ENCODE peak calls at places on chromosome 10, in seven cellular contexts. One of them, this sample, is unnamed.

GRCh38 chr10:58280485-58280884 is 11.5 kb downstream of the CISD1 start:
- DNase-seq in hepatocyte: no peak
- DNase-seq in uterus: no peak
- DNase-seq in type B pancreatic cell: no peak
- DNase-seq in progenitor cell of endocrine pancreas: no peak
- DNase-seq in stomach: no peak
- DNase-seq in ovary: no peak
- DNase-seq in this sample: no peak

GRCh38 chr10:71770255-71770654 is 3.1 kb downstream of the VSIR start:
- DNase-seq in progenitor cell of endocrine pancreas: no peak
- DNase-seq in stomach: no peak
- DNase-seq in uterus: no peak
- DNase-seq in hepatocyte: no peak
- DNase-seq in ovary: peak; percentile 45
- DNase-seq in type B pancreatic cell: no peak
- DNase-seq in this sample: no peak

GRCh38 chr10:67788028-67788886 is 49.7 kb downstream of the DNAJC12 start:
- DNase-seq in uterus: no peak
- DNase-seq in hepatocyte: peak; percentile 63
- DNase-seq in stomach: peak; percentile 74
- DNase-seq in progenitor cell of endocrine pancreas: peak; percentile 17
- DNase-seq in type B pancreatic cell: no peak
- DNase-seq in ovary: no peak
- DNase-seq in this sample: peak; percentile 77

GRCh38 chr10:24904830-24905229 is 47.6 kb downstream of the PRTFDC1 start:
- DNase-seq in type B pancreatic cell: no peak
- DNase-seq in ovary: no peak
- DNase-seq in progenitor cell of endocrine pancreas: no peak
- DNase-seq in stomach: no peak
- DNase-seq in uterus: no peak
- DNase-seq in hepatocyte: no peak
- DNase-seq in this sample: no peak

GRCh38 chr10:32189400-32190084 is 133.3 kb upstream of the KIF5B start:
- DNase-seq in type B pancreatic cell: no peak
- DNase-seq in stomach: no peak
- DNase-seq in hepatocyte: peak; percentile 57
- DNase-seq in uterus: no peak
- DNase-seq in ovary: no peak
- DNase-seq in progenitor cell of endocrine pancreas: peak; percentile 12
- DNase-seq in this sample: no peak

GRCh38 chr10:15483215-15483970 is 112.3 kb upstream of the FAM171A1 start:
- DNase-seq in ovary: no peak
- DNase-seq in uterus: no peak
- DNase-seq in stomach: no peak
- DNase-seq in type B pancreatic cell: no peak
- DNase-seq in progenitor cell of endocrine pancreas: no peak
- DNase-seq in hepatocyte: no peak
- DNase-seq in this sample: no peak

GRCh38 chr10:61447127-61447526 is 6.1 kb downstream of the TMEM26 start:
- DNase-seq in progenitor cell of endocrine pancreas: no peak
- DNase-seq in stomach: no peak
- DNase-seq in ovary: no peak
- DNase-seq in hepatocyte: no peak
- DNase-seq in type B pancreatic cell: no peak
- DNase-seq in uterus: no peak
- DNase-seq in this sample: no peak

GRCh38 chr10:111835562-111835961 is 348.0 kb downstream of the GPAM start:
- DNase-seq in uterus: no peak
- DNase-seq in type B pancreatic cell: no peak
- DNase-seq in hepatocyte: no peak
- DNase-seq in stomach: no peak
- DNase-seq in progenitor cell of endocrine pancreas: no peak
- DNase-seq in ovary: no peak
- DNase-seq in this sample: no peak

GRCh38 chr10:77328272-77328816 is 309.3 kb downstream of the KCNMA1 start:
- DNase-seq in ovary: no peak
- DNase-seq in type B pancreatic cell: no peak
- DNase-seq in uterus: no peak
- DNase-seq in stomach: peak; percentile 28
- DNase-seq in hepatocyte: peak; percentile 74
- DNase-seq in progenitor cell of endocrine pancreas: peak; percentile 57
- DNase-seq in this sample: no peak

GRCh38 chr10:5890519-5890878 is 456 bp downstream of the FBH1 start:
- DNase-seq in progenitor cell of endocrine pancreas: no peak
- DNase-seq in stomach: no peak
- DNase-seq in ovary: no peak
- DNase-seq in hepatocyte: peak; percentile 48
- DNase-seq in type B pancreatic cell: no peak
- DNase-seq in uterus: no peak
- DNase-seq in this sample: no peak

GRCh38 chr10:2731940-2732339 is 335.4 kb upstream of the PFKP start:
- DNase-seq in hepatocyte: no peak
- DNase-seq in progenitor cell of endocrine pancreas: no peak
- DNase-seq in type B pancreatic cell: no peak
- DNase-seq in stomach: no peak
- DNase-seq in ovary: no peak
- DNase-seq in uterus: no peak
- DNase-seq in this sample: no peak

GRCh38 chr10:2589226-2589625 is 478.1 kb upstream of the PFKP start:
- DNase-seq in progenitor cell of endocrine pancreas: no peak
- DNase-seq in ovary: no peak
- DNase-seq in stomach: no peak
- DNase-seq in uterus: no peak
- DNase-seq in type B pancreatic cell: no peak
- DNase-seq in hepatocyte: no peak
- DNase-seq in this sample: no peak

GRCh38 chr10:103666109-103666508 is 172.6 kb downstream of the NEURL1 start:
- DNase-seq in type B pancreatic cell: no peak
- DNase-seq in hepatocyte: no peak
- DNase-seq in stomach: no peak
- DNase-seq in ovary: no peak
- DNase-seq in uterus: no peak
- DNase-seq in progenitor cell of endocrine pancreas: no peak
- DNase-seq in this sample: no peak
- TF ChIP-seq CTCF in type B pancreatic cell: peak; percentile 54
- TF ChIP-seq CTCF in hepatocyte: peak; percentile 36
- TF ChIP-seq CTCF in stomach: no peak
- TF ChIP-seq CTCF in ovary: no peak
- TF ChIP-seq CTCF in uterus: peak; percentile 28
- TF ChIP-seq CTCF in progenitor cell of endocrine pancreas: peak; percentile 39
- TF ChIP-seq CTCF in this sample: peak; percentile 22

DNA sequence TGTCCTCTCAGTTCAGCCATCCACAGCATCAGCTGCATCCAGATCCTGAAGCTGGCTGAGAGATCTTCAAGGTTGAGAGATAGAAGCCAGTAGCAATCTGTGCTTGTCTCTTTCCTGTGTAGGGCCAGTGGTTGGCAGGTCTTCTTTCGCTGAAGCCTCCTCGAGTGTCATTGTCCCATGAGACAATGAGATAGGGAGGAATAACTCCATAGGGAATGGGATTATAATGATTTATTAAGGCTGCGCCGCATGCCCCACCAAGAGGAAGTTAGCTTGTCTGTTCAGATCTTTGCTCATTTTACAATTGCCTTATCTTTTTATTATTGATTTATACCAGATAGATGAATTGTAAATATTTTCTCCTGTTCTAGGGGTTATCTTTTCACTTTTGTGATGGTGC is 61.5 kb downstream of the MCMBP start:
- DNase-seq in ovary: no peak
- DNase-seq in uterus: no peak
- DNase-seq in hepatocyte: no peak
- DNase-seq in stomach: no peak
- DNase-seq in progenitor cell of endocrine pancreas: no peak
- DNase-seq in type B pancreatic cell: no peak
- DNase-seq in this sample: no peak
- TF ChIP-seq CTCF in ovary: no peak
- TF ChIP-seq CTCF in uterus: no peak
- TF ChIP-seq CTCF in hepatocyte: no peak
- TF ChIP-seq CTCF in stomach: no peak
- TF ChIP-seq CTCF in progenitor cell of endocrine pancreas: no peak
- TF ChIP-seq CTCF in type B pancreatic cell: no peak
- TF ChIP-seq CTCF in this sample: no peak

GRCh38 chr10:133100186-133100585 is 12.5 kb downstream of the ADGRA1 start:
- DNase-seq in ovary: no peak
- DNase-seq in hepatocyte: no peak
- DNase-seq in progenitor cell of endocrine pancreas: no peak
- DNase-seq in type B pancreatic cell: no peak
- DNase-seq in stomach: no peak
- DNase-seq in uterus: no peak
- DNase-seq in this sample: no peak
- TF ChIP-seq CTCF in ovary: no peak
- TF ChIP-seq CTCF in hepatocyte: no peak
- TF ChIP-seq CTCF in progenitor cell of endocrine pancreas: no peak
- TF ChIP-seq CTCF in type B pancreatic cell: no peak
- TF ChIP-seq CTCF in stomach: no peak
- TF ChIP-seq CTCF in uterus: no peak
- TF ChIP-seq CTCF in this sample: no peak

DNA sequence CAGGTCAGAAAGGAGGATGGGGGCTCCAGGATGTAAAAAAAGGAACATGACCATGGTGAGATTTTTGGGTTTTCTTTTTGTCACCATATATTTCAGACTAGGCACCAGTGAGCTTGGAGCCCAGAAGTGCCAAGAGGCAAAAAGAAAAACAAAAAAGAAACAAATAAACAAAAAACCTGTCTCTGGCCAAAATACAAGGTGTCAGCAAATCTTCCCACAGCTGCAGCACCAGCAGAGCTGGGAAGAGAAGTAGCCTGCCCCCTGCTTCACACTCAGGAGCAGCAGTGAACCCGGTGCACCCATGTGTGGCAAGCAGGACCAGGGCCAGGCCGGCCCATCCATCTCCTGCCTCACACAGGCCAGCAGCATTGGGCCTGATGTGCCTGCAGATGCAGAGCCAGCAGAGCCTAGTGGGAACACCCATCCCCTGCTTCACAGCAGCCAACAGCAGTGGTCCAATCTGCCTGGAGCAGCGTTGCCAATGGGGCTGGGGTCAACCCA is 34.7 kb upstream of the C10orf71 start:
- DNase-seq in progenitor cell of endocrine pancreas: no peak
- DNase-seq in hepatocyte: no peak
- DNase-seq in type B pancreatic cell: no peak
- DNase-seq in uterus: no peak
- DNase-seq in ovary: no peak
- DNase-seq in stomach: no peak
- DNase-seq in this sample: no peak
- TF ChIP-seq CTCF in progenitor cell of endocrine pancreas: no peak
- TF ChIP-seq CTCF in hepatocyte: no peak
- TF ChIP-seq CTCF in type B pancreatic cell: no peak
- TF ChIP-seq CTCF in uterus: no peak
- TF ChIP-seq CTCF in ovary: no peak
- TF ChIP-seq CTCF in stomach: no peak
- TF ChIP-seq CTCF in this sample: no peak

GRCh38 chr10:35640474-35640873 is 1.6 kb downstream of the FZD8 start:
- DNase-seq in type B pancreatic cell: peak; percentile 77
- DNase-seq in uterus: peak; percentile 45
- DNase-seq in progenitor cell of endocrine pancreas: peak; percentile 62
- DNase-seq in ovary: peak; percentile 65
- DNase-seq in hepatocyte: peak; percentile 87
- DNase-seq in stomach: peak; percentile 69
- DNase-seq in this sample: peak; percentile 68
- TF ChIP-seq CTCF in type B pancreatic cell: peak; percentile 67
- TF ChIP-seq CTCF in uterus: peak; percentile 55
- TF ChIP-seq CTCF in progenitor cell of endocrine pancreas: peak; percentile 56
- TF ChIP-seq CTCF in ovary: no peak
- TF ChIP-seq CTCF in hepatocyte: peak; percentile 52
- TF ChIP-seq CTCF in stomach: peak; percentile 29
- TF ChIP-seq CTCF in this sample: peak; percentile 71

DNA sequence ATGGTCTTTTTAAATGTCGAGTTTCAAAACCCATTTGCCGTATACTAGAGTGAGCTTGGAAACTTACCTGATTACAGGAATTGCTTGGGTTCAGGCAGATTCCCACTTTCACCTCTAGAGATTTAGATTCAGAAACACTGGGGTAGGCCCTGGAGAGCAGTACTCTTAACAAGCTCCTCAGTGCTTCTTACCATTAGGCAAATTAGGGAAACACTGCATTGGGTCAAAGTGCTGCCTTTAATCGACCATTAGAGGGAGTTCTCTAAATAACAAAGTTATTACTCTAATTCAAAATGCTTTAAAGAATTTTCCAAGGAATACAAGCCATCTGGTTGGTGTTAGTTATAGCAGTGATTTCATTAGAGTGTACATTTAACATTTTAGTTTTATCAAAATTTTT is 324.6 kb downstream of the GFRA1 start:
- DNase-seq in type B pancreatic cell: no peak
- DNase-seq in ovary: no peak
- DNase-seq in hepatocyte: no peak
- DNase-seq in progenitor cell of endocrine pancreas: no peak
- DNase-seq in uterus: no peak
- DNase-seq in stomach: no peak
- DNase-seq in this sample: no peak
- TF ChIP-seq CTCF in type B pancreatic cell: peak; percentile 57
- TF ChIP-seq CTCF in ovary: no peak
- TF ChIP-seq CTCF in hepatocyte: peak; percentile 35
- TF ChIP-seq CTCF in progenitor cell of endocrine pancreas: peak; percentile 44
- TF ChIP-seq CTCF in uterus: peak; percentile 22
- TF ChIP-seq CTCF in stomach: peak; percentile 28
- TF ChIP-seq CTCF in this sample: no peak

GRCh38 chr10:35726850-35727249 is 84.8 kb upstream of the FZD8 start:
- DNase-seq in uterus: no peak
- DNase-seq in stomach: no peak
- DNase-seq in progenitor cell of endocrine pancreas: no peak
- DNase-seq in type B pancreatic cell: no peak
- DNase-seq in ovary: no peak
- DNase-seq in hepatocyte: peak; percentile 25
- DNase-seq in this sample: no peak
- TF ChIP-seq CTCF in uterus: no peak
- TF ChIP-seq CTCF in stomach: no peak
- TF ChIP-seq CTCF in progenitor cell of endocrine pancreas: no peak
- TF ChIP-seq CTCF in type B pancreatic cell: no peak
- TF ChIP-seq CTCF in ovary: no peak
- TF ChIP-seq CTCF in hepatocyte: no peak
- TF ChIP-seq CTCF in this sample: no peak

This sample was measured in GM10248.